ENCODE peak calls at places on chromosomes 6 and 20, in six cellular contexts. One of them, this sample, is unnamed.

GRCh38 chr6:108093781-108094180 is 19.2 kb upstream of the OSTM1 start:
- DNase-seq in fibroblast of the conjunctiva: no peak
- DNase-seq in ELF-1: no peak
- DNase-seq in NCI-H1417 treated with DMSO at 0.1 percent for 48 hours: no peak
- DNase-seq in NCI-H774: no peak
- DNase-seq in HS-5: no peak
- DNase-seq in this sample: no peak

GRCh38 chr6:129264480-129265045 is 381.6 kb downstream of the LAMA2 start:
- DNase-seq in fibroblast of the conjunctiva: no peak
- DNase-seq in ELF-1: no peak
- DNase-seq in NCI-H1417 treated with DMSO at 0.1 percent for 48 hours: no peak
- DNase-seq in NCI-H774: no peak
- DNase-seq in HS-5: no peak
- DNase-seq in this sample: no peak

GRCh38 chr20:50085481-50086365 is 27.2 kb downstream of the UBE2V1 start:
- DNase-seq in fibroblast of the conjunctiva: peak; percentile 51
- DNase-seq in ELF-1: peak; percentile 42
- DNase-seq in NCI-H1417 treated with DMSO at 0.1 percent for 48 hours: no peak
- DNase-seq in NCI-H774: peak; percentile 13
- DNase-seq in HS-5: peak; percentile 67
- DNase-seq in this sample: peak; percentile 88

GRCh38 chr6:87682310-87682709 is 19.7 kb downstream of the AKIRIN2 start:
- DNase-seq in fibroblast of the conjunctiva: no peak
- DNase-seq in ELF-1: no peak
- DNase-seq in NCI-H1417 treated with DMSO at 0.1 percent for 48 hours: no peak
- DNase-seq in NCI-H774: no peak
- DNase-seq in HS-5: no peak
- DNase-seq in this sample: no peak

GRCh38 chr6:131763749-131764148 is 44.1 kb upstream of the ENPP1 start:
- DNase-seq in fibroblast of the conjunctiva: no peak
- DNase-seq in ELF-1: no peak
- DNase-seq in NCI-H1417 treated with DMSO at 0.1 percent for 48 hours: no peak
- DNase-seq in NCI-H774: no peak
- DNase-seq in HS-5: no peak
- DNase-seq in this sample: no peak

GRCh38 chr20:2149507-2149906 is 47.9 kb downstream of the STK35 start:
- DNase-seq in fibroblast of the conjunctiva: no peak
- DNase-seq in ELF-1: no peak
- DNase-seq in NCI-H1417 treated with DMSO at 0.1 percent for 48 hours: no peak
- DNase-seq in NCI-H774: no peak
- DNase-seq in HS-5: no peak
- DNase-seq in this sample: no peak

GRCh38 chr6:34067814-34068213 is 78.1 kb downstream of the GRM4 start:
- DNase-seq in fibroblast of the conjunctiva: no peak
- DNase-seq in ELF-1: peak; percentile 56
- DNase-seq in NCI-H1417 treated with DMSO at 0.1 percent for 48 hours: no peak
- DNase-seq in NCI-H774: no peak
- DNase-seq in HS-5: no peak
- DNase-seq in this sample: peak; percentile 63

GRCh38 chr20:23725102-23725501 is 25.6 kb downstream of the CST1 start:
- DNase-seq in fibroblast of the conjunctiva: no peak
- DNase-seq in ELF-1: no peak
- DNase-seq in NCI-H1417 treated with DMSO at 0.1 percent for 48 hours: no peak
- DNase-seq in NCI-H774: no peak
- DNase-seq in HS-5: no peak
- DNase-seq in this sample: no peak

GRCh38 chr6:30780642-30780920 is 36.2 kb upstream of the IER3 start:
- DNase-seq in fibroblast of the conjunctiva: no peak
- DNase-seq in ELF-1: no peak
- DNase-seq in NCI-H1417 treated with DMSO at 0.1 percent for 48 hours: no peak
- DNase-seq in NCI-H774: no peak
- DNase-seq in HS-5: no peak
- DNase-seq in this sample: no peak

This sample was measured in left kidney.